ENCODE peak calls at places on chromosomes 5 and 9, in eight cellular contexts. Q, Z, I, P, B, A, S and X are unnamed samples.

GRCh38 chr9:135220601-135221575 is 133.4 kb downstream of the OLFM1 start:
- DNase-seq in I (no peak), B (no peak), S (peak; percentile 55), A (no peak), Q (no peak), P (no peak), Z (no peak), X (no peak)

GRCh38 chr9:94847486-94847885 is 121.0 kb downstream of the AOPEP start:
- DNase-seq in B (no peak), S (no peak), P (no peak), Q (no peak), A (no peak), I (peak; percentile 86), Z (peak; percentile 98), X (peak; percentile 41)

GRCh38 chr9:137544176-137544755 is 5.9 kb downstream of the PNPLA7 start:
- DNase-seq in P (no peak), A (no peak), Z (no peak), I (no peak), B (no peak), S (no peak), Q (no peak), X (no peak)

GRCh38 chr9:34701769-34702736 is 7.9 kb downstream of the CCL21 start:
- DNase-seq in B (peak; percentile 73), I (peak; percentile 85), A (peak; percentile 85), P (peak; percentile 86), Z (peak; percentile 70), Q (peak; percentile 51), S (peak; percentile 91), X (peak; percentile 93)

GRCh38 chr5:168916852-168917251 is 337.7 kb upstream of the PANK3 start:
- DNase-seq in Q (no peak), Z (peak; percentile 80), S (no peak), I (no peak), P (no peak), A (no peak), B (no peak), X (no peak)

GRCh38 chr5:411728-412127 is 31.2 kb upstream of the EXOC3 start:
- DNase-seq in S (peak; percentile 46), B (no peak), Z (no peak), A (peak; percentile 12), P (no peak), I (no peak), Q (no peak), X (no peak)

GRCh38 chr5:3194141-3194540 is 401.5 kb upstream of the IRX1 start:
- DNase-seq in Z (no peak), B (no peak), A (no peak), S (no peak), P (peak; percentile 50), Q (no peak), I (no peak), X (no peak)

GRCh38 chr5:10607666-10608442 is 44.0 kb downstream of the ANKRD33B start:
- DNase-seq in S (peak; percentile 78), Q (no peak), A (no peak), Z (peak; percentile 88), B (no peak), P (peak; percentile 46), I (no peak), X (peak; percentile 52)

GRCh38 chr5:122896598-122897282 is 51.3 kb downstream of the SNX24 start:
- DNase-seq in I (peak; percentile 44), B (no peak), S (no peak), P (no peak), A (no peak), Z (no peak), Q (no peak), X (no peak)

GRCh38 chr5:218457-219289 is 553 bp downstream of the SDHA start:
- DNase-seq in P (peak; percentile 67), Z (peak; percentile 33), Q (no peak), B (peak; percentile 5), I (peak; percentile 47), A (no peak), S (no peak), X (no peak)

GRCh38 chr9:89387970-89388867 is 69.9 kb downstream of the SECISBP2 start:
- DNase-seq in B (no peak), I (no peak), P (no peak), Q (no peak), A (no peak), Z (peak; percentile 89), S (peak; percentile 86), X (peak; percentile 80)

GRCh38 chr5:172085738-172086137 is 79.3 kb upstream of the FBXW11 start:
- DNase-seq in P (peak; percentile 39), Z (no peak), Q (no peak), S (no peak), B (no peak), A (no peak), I (no peak), X (no peak)

GRCh38 chr9:120910643-120911042 is 16.0 kb downstream of the TRAF1 start:
- DNase-seq in Q (no peak), S (no peak), I (no peak), B (no peak), P (no peak), A (no peak), Z (no peak), X (no peak)

GRCh38 chr9:126702501-126703329 is 89.0 kb downstream of the LMX1B start:
- DNase-seq in P (peak; percentile 81), A (peak; percentile 43), Z (no peak), I (no peak), B (no peak), Q (no peak), S (no peak), X (no peak)

GRCh38 chr5:123827811-123828210 is 315.8 kb downstream of the CSNK1G3 start:
- DNase-seq in Z (no peak), S (no peak), Q (no peak), A (no peak), B (no peak), P (no peak), I (no peak), X (no peak)

GRCh38 chr9:1051286-1052118 is 1.3 kb downstream of the DMRT2 start:
- DNase-seq in A (no peak), P (no peak), B (no peak), Q (no peak), S (peak; percentile 65), I (peak; percentile 26), Z (no peak), X (no peak)

GRCh38 chr9:214488-215448 is at the start of gene DOCK8:
- DNase-seq in Z (no peak), A (peak; percentile 59), Q (no peak), I (peak; percentile 53), B (peak; percentile 20), P (peak; percentile 86), S (peak; percentile 79), X (peak; percentile 28)

GRCh38 chr5:36156124-36156601 is 4.3 kb downstream of the SKP2 start:
- DNase-seq in B (no peak), P (no peak), A (no peak), Z (no peak), I (peak; percentile 41), Q (no peak), S (no peak), X (peak; percentile 26)

GRCh38 chr9:6610073-6610472 is 35.5 kb downstream of the GLDC start:
- DNase-seq in I (no peak), A (no peak), P (no peak), S (no peak), Q (no peak), B (no peak), Z (no peak), X (no peak)

GRCh38 chr5:56986631-56986957 is 34.7 kb upstream of the MIER3 start:
- DNase-seq in Z (peak; percentile 90), A (no peak), I (no peak), Q (no peak), P (no peak), B (no peak), S (no peak), X (no peak)

GRCh38 chr9:115614931-115615401 is 497.0 kb upstream of the TNC start:
- DNase-seq in B (no peak), A (no peak), P (no peak), S (no peak), Z (no peak), I (no peak), Q (no peak), X (no peak)

GRCh38 chr5:115309751-115310370 is 13.4 kb upstream of the CCDC112 start:
- DNase-seq in S (no peak), P (no peak), A (no peak), Z (peak; percentile 65), B (no peak), I (peak; percentile 51), Q (peak; percentile 37), X (no peak)

GRCh38 chr5:1884638-1885475 is 2.1 kb upstream of the IRX4 start:
- DNase-seq in A (no peak), P (no peak), Q (no peak), B (no peak), Z (no peak), S (no peak), I (no peak), X (no peak)

GRCh38 chr5:127936439-127936972 is 147.1 kb upstream of the SLC12A2 start:
- DNase-seq in B (no peak), A (no peak), P (no peak), Q (no peak), Z (no peak), S (no peak), I (no peak), X (no peak)

GRCh38 chr5:17184596-17184995 is 32.8 kb upstream of the BASP1 start:
- DNase-seq in S (no peak), A (no peak), Q (no peak), P (no peak), I (no peak), B (no peak), Z (no peak), X (no peak)

GRCh38 chr5:37247036-37247435 is 2.1 kb downstream of the CPLANE1 start:
- DNase-seq in A (no peak), Q (no peak), I (peak; percentile 17), P (no peak), S (no peak), B (no peak), Z (no peak), X (no peak)

GRCh38 chr5:61322738-61323429 is 9.2 kb upstream of the ZSWIM6 start:
- DNase-seq in P (no peak), B (no peak), S (no peak), A (no peak), Q (no peak), Z (peak; percentile 84), I (peak; percentile 92), X (no peak)